ENCODE peak calls at places on chromosome 10, in five cellular contexts. S is small intestine; D is activated T-cell treated with anti-CD3 and anti-CD28 coated beads for 1 hour; A is stimulated activated CD8-positive, alpha-beta memory T cell treated with anti-CD3 and anti-CD28 coated beads, Interleukin-12 subunit alpha, Interleukin-12 subunit beta, amount 100 ng/mL, for 1 hour; R is stimulated activated CD4-positive, alpha-beta T cell treated with anti-CD3 and anti-CD28 coated beads, Interleukin-15, amount 100 ng/mL, for 1 hour. C is an unnamed sample.

GRCh38 chr10:17954856-17955255 is 3.1 kb downstream of the SLC39A12 start:
- DNase-seq in R (no peak), S (no peak), A (no peak), D (no peak), C (no peak)

GRCh38 chr10:93417886-93418285 is 64.2 kb downstream of the MYOF start:
- DNase-seq in A (no peak), D (no peak), S (no peak), R (no peak), C (no peak)

GRCh38 chr10:44959243-44960097 is at the start of gene RASSF4:
- DNase-seq in S (peak), A (peak), R (peak), D (peak), C (peak)

GRCh38 chr10:131272897-131273451 is 38.5 kb downstream of the TCERG1L start:
- DNase-seq in R (no peak), A (no peak), S (no peak), D (no peak), C (no peak)

GRCh38 chr10:22230331-22230833 is 12.6 kb upstream of the EBLN1 start:
- DNase-seq in D (no peak), S (peak), R (no peak), A (no peak), C (no peak)

GRCh38 chr10:97050959-97051496 is 134.7 kb downstream of the SLIT1 start:
- DNase-seq in A (no peak), D (no peak), R (no peak), S (no peak), C (no peak)

GRCh38 chr10:80506189-80506575 is 31.5 kb upstream of the SH2D4B start:
- DNase-seq in R (no peak), D (no peak), S (no peak), A (no peak), C (no peak)

GRCh38 chr10:37146443-37146842 is 21.0 kb downstream of the ANKRD30A start:
- DNase-seq in S (peak), R (no peak), D (no peak), A (no peak), C (no peak)

GRCh38 chr10:1287493-1288480 is 231.6 kb downstream of the WDR37 start:
- DNase-seq in S (no peak), D (no peak), R (no peak), A (no peak), C (no peak)

GRCh38 chr10:75405201-75406143 is 3.9 kb upstream of the ZNF503 start:
- DNase-seq in R (no peak), D (no peak), S (peak), A (no peak), C (no peak)

GRCh38 chr10:131205556-131205955 is 106.0 kb downstream of the TCERG1L start:
- DNase-seq in D (no peak), A (no peak), S (no peak), R (no peak), C (no peak)

GRCh38 chr10:13984647-13985155 is 346.0 kb downstream of the FRMD4A start:
- DNase-seq in D (no peak), S (no peak), A (no peak), R (no peak), C (no peak)

GRCh38 chr10:8042864-8043568 is 11.5 kb upstream of the GATA3 start:
- DNase-seq in S (no peak), A (no peak), R (no peak), D (no peak), C (no peak)

GRCh38 chr10:16945566-16945965 is 128.3 kb upstream of the RSU1 start:
- DNase-seq in R (no peak), S (no peak), D (no peak), A (no peak), C (no peak)

C was measured in CMK.